ENCODE peak calls at places on chromosomes 4 and X, in nine cellular contexts. A, L, P, T, D, Z, H, R and X are unnamed samples.

GRCh38 chr4:148026022-148026421 is 294.1 kb downstream of the ARHGAP10 start:
- DNase-seq in A (no peak), T (peak), Z (no peak), H (peak), L (peak), P (no peak), R (no peak), D (no peak), X (no peak)

GRCh38 chrX:34918856-34919255 is 23.7 kb upstream of the FAM47B start:
- DNase-seq in R (no peak), H (peak), D (no peak), T (peak), Z (peak), A (no peak), P (no peak), L (peak), X (no peak)

GRCh38 chr4:3851211-3851610 is 85.0 kb downstream of the ADRA2C start:
- DNase-seq in Z (peak), A (no peak), R (no peak), T (no peak), H (peak), D (no peak), P (no peak), L (peak), X (no peak)

GRCh38 chr4:89307446-89308160 is at the start of gene GPRIN3:
- DNase-seq in D (peak), R (no peak), P (peak), H (no peak), Z (no peak), T (no peak), A (peak), L (peak), X (peak)

GRCh38 chrX:45771560-45772340 is 571.1 kb upstream of the DIPK2B start:
- DNase-seq in L (peak), Z (no peak), D (no peak), T (peak), H (no peak), P (peak), R (no peak), A (no peak), X (no peak)

GRCh38 chrX:115898382-115899001 is 272.1 kb upstream of the AGTR2 start:
- DNase-seq in R (no peak), L (peak), A (peak), Z (peak), P (peak), H (no peak), D (peak), T (no peak), X (peak)

GRCh38 chr4:8072235-8072968 is 86.2 kb downstream of the ABLIM2 start:
- DNase-seq in R (no peak), H (no peak), D (no peak), A (no peak), Z (no peak), T (no peak), L (no peak), P (no peak), X (no peak)

GRCh38 chr4:61192392-61192791 is 7.7 kb upstream of the ADGRL3 start:
- DNase-seq in A (no peak), T (no peak), P (no peak), H (no peak), Z (no peak), L (no peak), R (no peak), D (no peak), X (no peak)

GRCh38 chr4:56184214-56184613 is 203.1 kb downstream of the AASDH start:
- DNase-seq in P (no peak), D (no peak), R (no peak), H (no peak), T (no peak), A (no peak), Z (no peak), L (no peak), X (no peak)

GRCh38 chr4:98961770-98962169 is 32.8 kb upstream of the EIF4E start:
- DNase-seq in A (no peak), L (no peak), D (no peak), H (no peak), Z (no peak), P (no peak), R (no peak), T (no peak), X (no peak)

GRCh38 chrX:23228950-23229448 is 105.7 kb upstream of the PTCHD1 start:
- DNase-seq in P (no peak), L (no peak), H (no peak), Z (no peak), T (no peak), A (no peak), R (no peak), D (no peak), X (no peak)

GRCh38 chr4:19623866-19624265 is 627.8 kb upstream of the SLIT2 start:
- DNase-seq in T (no peak), Z (no peak), H (no peak), A (no peak), L (peak), P (no peak), R (no peak), D (no peak), X (no peak)

GRCh38 chr4:10278071-10278470 is 161.5 kb upstream of the WDR1 start:
- DNase-seq in A (no peak), T (no peak), D (no peak), R (no peak), P (no peak), Z (no peak), H (no peak), L (no peak), X (no peak)

GRCh38 chr4:3872834-3873313 is 106.7 kb downstream of the ADRA2C start:
- DNase-seq in R (no peak), Z (peak), T (no peak), H (no peak), A (no peak), L (no peak), D (no peak), P (no peak), X (no peak)

GRCh38 chr4:98657531-98658286 is 702 bp downstream of the TSPAN5 start:
- DNase-seq in T (no peak), Z (peak), L (peak), A (no peak), R (no peak), P (peak), H (no peak), D (peak), X (peak)

GRCh38 chr4:15913631-15913970 is 24.9 kb downstream of the FGFBP1 start:
- DNase-seq in P (no peak), D (no peak), H (peak), L (peak), T (peak), Z (no peak), R (no peak), A (no peak), X (no peak)

GRCh38 chr4:155353923-155354540 is 22.7 kb downstream of the MAP9 start:
- DNase-seq in Z (peak), L (peak), P (no peak), T (no peak), H (peak), R (no peak), A (peak), D (peak), X (peak)

GRCh38 chr4:176885224-176885623 is 92.5 kb upstream of the VEGFC start:
- DNase-seq in L (peak), H (no peak), A (no peak), Z (no peak), P (no peak), R (no peak), D (no peak), T (no peak), X (no peak)

GRCh38 chr4:147778942-147779341 is 47.1 kb downstream of the ARHGAP10 start:
- DNase-seq in R (no peak), T (no peak), D (no peak), A (no peak), Z (no peak), H (no peak), P (no peak), L (no peak), X (no peak)

GRCh38 chr4:142088906-142089305 is 452.5 kb downstream of the IL15 start:
- DNase-seq in P (no peak), Z (no peak), L (peak), D (no peak), H (peak), R (no peak), T (no peak), A (no peak), X (no peak)

GRCh38 chr4:186643501-186644315 is 79.9 kb downstream of the FAT1 start:
- DNase-seq in R (no peak), Z (no peak), P (no peak), L (peak), A (no peak), T (no peak), H (no peak), D (no peak), X (no peak)

GRCh38 chr4:74999714-75000309 is 66.9 kb downstream of the PARM1 start:
- DNase-seq in Z (no peak), A (no peak), L (no peak), P (no peak), T (no peak), R (no peak), D (no peak), H (no peak), X (no peak)

GRCh38 chrX:34560180-34560579 is 96.9 kb downstream of the TMEM47 start:
- DNase-seq in A (no peak), P (no peak), H (no peak), Z (no peak), L (no peak), D (no peak), R (no peak), T (no peak), X (no peak)

GRCh38 chrX:111728096-111728495 is 47.1 kb downstream of the ALG13 start:
- DNase-seq in P (no peak), Z (no peak), R (no peak), A (no peak), H (peak), D (no peak), T (no peak), L (no peak), X (no peak)

GRCh38 chr4:114597410-114598115 is 1.0 kb upstream of the UGT8 start:
- DNase-seq in P (no peak), D (no peak), Z (no peak), L (no peak), A (no peak), R (no peak), T (no peak), H (no peak), X (no peak)